ENCODE peak calls at places on chromosome 7, in ten cellular contexts. U is uterus, W is gastrocnemius medialis, X is thyroid gland, C is endothelial cell of umbilical vein, B is kidney, D is heart left ventricle, K is AG09309, F is fibroblast of lung, E is left ventricle myocardium inferior. I is an unnamed sample.

GRCh38 chr7:66871076-66871475 is 49.9 kb upstream of the TMEM248 start:
- DNase-seq in U (no peak), W (no peak), X (no peak), C (no peak), B (no peak), D (no peak), K (no peak), F (peak; percentile 2), E (no peak), I (no peak)

GRCh38 chr7:18495412-18496335 is at the start of gene HDAC9:
- DNase-seq in U (peak; percentile 31), W (peak; percentile 72), X (peak; percentile 51), C (peak; percentile 63), B (peak; percentile 56), D (peak; percentile 73), K (no peak), F (peak; percentile 25), E (peak; percentile 32), I (peak; percentile 35)

GRCh38 chr7:55078465-55079372 is 59.9 kb downstream of the EGFR start:
- DNase-seq in U (no peak), W (peak; percentile 61), X (no peak), C (no peak), B (no peak), D (no peak), K (no peak), F (no peak), E (no peak), I (no peak)

GRCh38 chr7:2003451-2003930 is 229.3 kb downstream of the MAD1L1 start:
- DNase-seq in U (peak; percentile 6), W (peak; percentile 6), X (peak; percentile 0), C (no peak), B (peak; percentile 65), D (no peak), K (no peak), F (no peak), E (peak; percentile 7), I (no peak)

GRCh38 chr7:129676017-129676897 is 64.7 kb downstream of the NRF1 start:
- DNase-seq in U (no peak), W (no peak), X (no peak), C (no peak), B (no peak), D (no peak), K (no peak), F (no peak), E (no peak), I (peak; percentile 63)

GRCh38 chr7:126574276-126574675 is 678.5 kb downstream of the GRM8 start:
- DNase-seq in U (no peak), W (no peak), X (no peak), C (no peak), B (no peak), D (no peak), K (no peak), F (no peak), E (no peak), I (no peak)

GRCh38 chr7:70582921-70583895 is 548.7 kb upstream of the GALNT17 start:
- DNase-seq in U (no peak), W (no peak), X (no peak), C (no peak), B (no peak), D (no peak), K (no peak), F (no peak), E (no peak), I (no peak)

GRCh38 chr7:108528183-108528712 is 2.3 kb upstream of the PNPLA8 start:
- DNase-seq in U (no peak), W (no peak), X (no peak), C (no peak), B (no peak), D (no peak), K (no peak), F (no peak), E (no peak), I (no peak)

GRCh38 chr7:77800730-77801129 is 2.2 kb downstream of the PHTF2 start:
- DNase-seq in U (no peak), W (no peak), X (no peak), C (no peak), B (no peak), D (no peak), K (no peak), F (no peak), E (no peak), I (no peak)

GRCh38 chr7:77799078-77799964 is 748 bp downstream of the PHTF2 start:
- DNase-seq in U (peak; percentile 33), W (peak; percentile 56), X (peak; percentile 42), C (peak; percentile 61), B (peak; percentile 89), D (peak; percentile 35), K (no peak), F (peak; percentile 33), E (peak; percentile 36), I (peak; percentile 51)

GRCh38 chr7:77797734-77798393 is 370 bp downstream of the TMEM60 start:
- DNase-seq in U (no peak), W (no peak), X (peak; percentile 63), C (no peak), B (peak; percentile 89), D (no peak), K (no peak), F (no peak), E (peak; percentile 35), I (no peak)

GRCh38 chr7:77798394-77799077 is at the start of the genes PHTF2 and TMEM60:
- DNase-seq in U (peak; percentile 99), W (peak; percentile 99), X (peak; percentile 99), C (peak; percentile 100), B (peak; percentile 99), D (peak; percentile 99), K (peak; percentile 99), F (peak; percentile 100), E (peak; percentile 99), I (peak; percentile 99)

GRCh38 chr7:77800158-77800557 is 1.6 kb downstream of the PHTF2 start:
- DNase-seq in U (no peak), W (no peak), X (no peak), C (peak; percentile 37), B (no peak), D (no peak), K (no peak), F (no peak), E (no peak), I (no peak)
- TF ChIP-seq CTCF in U (no peak), W (no peak), X (no peak), C (no peak), B (no peak), D (no peak), K (no peak), F (no peak), E (no peak), I (no peak)

DNA sequence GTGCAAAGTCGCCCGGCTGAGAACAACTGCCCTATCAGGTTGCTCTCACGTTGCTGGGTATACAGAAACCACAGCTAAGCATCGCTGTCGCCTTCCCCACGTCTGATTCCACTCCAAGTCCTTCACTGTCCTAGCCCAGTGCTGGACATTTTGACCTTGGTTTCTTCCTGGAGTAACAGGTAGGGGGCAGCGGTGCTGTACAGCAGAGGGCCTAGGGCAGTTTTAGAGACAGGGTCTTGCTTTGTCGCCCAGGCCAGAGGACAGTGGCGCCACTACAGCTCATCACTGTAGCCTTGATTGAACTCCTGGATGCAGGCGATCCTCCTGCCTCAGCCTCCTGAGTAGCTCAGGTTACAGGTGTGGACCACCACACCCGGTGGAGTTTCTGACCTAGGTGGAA is 2.6 kb downstream of the CLDN15 start:
- DNase-seq in U (no peak), W (no peak), X (no peak), C (peak; percentile 27), B (no peak), D (no peak), K (no peak), F (no peak), E (no peak), I (no peak)
- TF ChIP-seq CTCF in U (no peak), W (no peak), X (peak; percentile 7), C (peak; percentile 50), B (peak; percentile 20), D (peak; percentile 6), K (peak; percentile 35), F (peak; percentile 19), E (peak; percentile 39), I (no peak)

GRCh38 chr7:151709141-151710038 is 167.5 kb downstream of the PRKAG2 start:
- DNase-seq in U (no peak), W (no peak), X (no peak), C (no peak), B (no peak), D (no peak), K (no peak), F (peak; percentile 48), E (no peak), I (no peak)

GRCh38 chr7:151711906-151712771 is 164.8 kb downstream of the PRKAG2 start:
- DNase-seq in U (no peak), W (no peak), X (peak; percentile 63), C (no peak), B (no peak), D (no peak), K (no peak), F (no peak), E (peak; percentile 64), I (no peak)

GRCh38 chr7:151711435-151711872 is 165.5 kb downstream of the PRKAG2 start:
- DNase-seq in U (no peak), W (no peak), X (no peak), C (no peak), B (no peak), D (no peak), K (no peak), F (no peak), E (no peak), I (no peak)

GRCh38 chr7:151710121-151710640 is 166.7 kb downstream of the PRKAG2 start:
- DNase-seq in U (no peak), W (no peak), X (no peak), C (no peak), B (no peak), D (no peak), K (no peak), F (no peak), E (no peak), I (no peak)

DNA sequence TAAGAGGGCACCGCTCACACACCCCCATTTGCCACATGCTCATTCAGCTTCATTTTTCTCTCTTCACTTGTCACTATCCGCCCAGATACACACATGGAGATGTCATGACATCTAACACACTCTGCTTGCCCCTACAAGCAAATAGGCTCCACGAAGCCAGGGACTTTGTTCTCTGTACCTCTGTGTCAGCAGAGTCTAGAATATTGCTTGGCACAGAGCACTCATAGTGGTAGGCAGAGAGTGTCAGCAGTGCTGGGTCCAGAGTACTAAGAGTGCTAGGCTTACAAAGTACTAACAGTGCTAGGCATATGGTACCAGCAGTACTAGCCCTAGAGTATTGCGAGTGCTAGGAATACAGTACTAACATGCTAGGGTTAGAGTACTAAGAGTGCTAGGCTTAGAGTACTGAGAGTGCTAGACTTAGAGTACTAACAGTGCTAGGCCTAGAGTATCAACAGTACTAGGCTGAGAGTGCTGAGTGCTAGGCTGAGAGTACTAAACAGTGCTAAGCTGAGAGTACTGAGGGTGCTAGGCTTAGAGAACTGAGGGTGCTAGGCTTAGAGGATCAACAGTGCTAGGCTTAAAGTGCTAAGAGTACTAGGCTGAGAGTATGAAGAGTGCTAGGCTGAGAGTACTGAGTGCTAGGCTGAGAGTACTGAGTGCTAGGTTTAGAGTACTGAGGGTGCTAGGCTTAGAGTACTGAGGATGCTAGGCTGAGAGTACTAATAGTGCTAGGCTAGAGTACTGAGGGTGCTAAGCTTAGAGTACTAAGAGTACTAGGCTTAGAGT is 166.1 kb downstream of the PRKAG2 start:
- DNase-seq in U (no peak), W (no peak), X (no peak), C (no peak), B (no peak), D (no peak), K (no peak), F (no peak), E (no peak), I (no peak)
- TF ChIP-seq CTCF in U (no peak), W (no peak), X (no peak), C (no peak), B (no peak), D (no peak), K (no peak), F (no peak), E (no peak), I (no peak)

DNA sequence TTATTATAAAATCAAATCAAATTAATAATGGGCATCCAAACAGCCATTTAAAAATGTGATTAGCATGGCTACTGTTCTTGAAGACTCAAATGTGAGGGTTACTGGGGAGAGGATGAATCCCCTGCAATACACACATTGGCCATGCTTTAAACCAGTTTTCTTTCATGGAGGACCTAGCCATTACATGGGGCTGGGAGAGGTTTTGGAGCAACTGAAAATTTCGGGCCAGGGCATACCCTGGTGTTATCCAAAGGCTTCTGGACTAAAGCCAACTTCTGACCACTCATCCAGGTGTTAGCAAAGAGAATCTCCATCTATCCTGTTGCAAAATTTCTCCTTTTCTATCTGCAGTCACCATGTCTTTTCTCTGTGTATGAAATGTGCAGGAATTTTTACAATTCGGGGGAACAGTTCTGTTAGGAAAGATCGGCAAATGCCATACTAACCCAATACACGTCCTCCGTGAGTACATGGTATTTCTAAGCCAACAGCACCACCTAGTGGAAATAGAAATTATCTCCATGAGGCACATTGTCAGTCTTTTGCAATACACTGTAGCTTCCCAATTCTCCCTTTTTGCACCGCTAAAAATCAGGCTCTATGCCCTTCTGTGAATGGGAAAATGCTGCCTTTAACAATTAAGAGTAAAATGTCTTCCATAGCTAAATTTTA is 47.0 kb upstream of the ZNF107 start:
- DNase-seq in U (no peak), W (no peak), X (no peak), C (peak; percentile 41), B (no peak), D (peak; percentile 21), K (peak; percentile 29), F (peak; percentile 66), E (no peak), I (peak; percentile 43)
- TF ChIP-seq CTCF in U (peak; percentile 59), W (peak; percentile 72), X (peak; percentile 49), C (peak; percentile 21), B (peak; percentile 62), D (peak; percentile 70), K (peak; percentile 39), F (peak; percentile 42), E (peak; percentile 77), I (peak; percentile 80)

I was measured in adrenal gland.